ENCODE peak calls at places on chromosomes 5 and 9, in seven cellular contexts. P, J, X, A, E, I and Q are unnamed samples.

GRCh38 chr5:30804739-30805313 is 388.7 kb upstream of the CDH6 start:
- DNase-seq in J (no peak), P (no peak), A (peak; percentile 10), I (peak; percentile 34), E (peak; percentile 3), X (peak; percentile 88), Q (no peak)

GRCh38 chr9:108933231-108933630 is 693 bp downstream of the ELP1 start:
- DNase-seq in P (no peak), E (no peak), X (peak; percentile 32), J (no peak), I (no peak), A (no peak), Q (no peak)

GRCh38 chr9:75939712-75940111 is 49.2 kb downstream of the PCSK5 start:
- DNase-seq in I (no peak), X (no peak), E (no peak), A (no peak), J (no peak), P (no peak), Q (no peak)

GRCh38 chr9:29802454-29802853 is 2229.2 kb upstream of the C9orf72 start:
- DNase-seq in I (no peak), A (no peak), X (no peak), P (no peak), E (no peak), J (no peak), Q (no peak)

GRCh38 chr9:129451089-129451656 is 169.7 kb downstream of the C9orf50 start:
- DNase-seq in P (no peak), X (peak; percentile 34), J (no peak), E (no peak), A (no peak), I (no peak), Q (no peak)

GRCh38 chr5:177362102-177362868 is 4.6 kb downstream of the RGS14 start:
- DNase-seq in A (no peak), X (no peak), E (no peak), J (no peak), P (no peak), I (no peak), Q (no peak)

GRCh38 chr5:119393746-119394145 is 37.9 kb downstream of the TNFAIP8 start:
- DNase-seq in A (no peak), X (peak; percentile 65), J (no peak), I (no peak), P (no peak), E (peak; percentile 51), Q (no peak)

GRCh38 chr5:54902817-54903473 is 82.4 kb downstream of the ESM1 start:
- DNase-seq in I (no peak), A (no peak), J (peak; percentile 86), P (no peak), E (no peak), X (peak; percentile 88), Q (no peak)

GRCh38 chr5:172571413-172571812 is 69.7 kb upstream of the NEURL1B start:
- DNase-seq in E (no peak), X (no peak), A (no peak), J (no peak), I (no peak), P (no peak), Q (no peak)

GRCh38 chr9:124202447-124202971 is 55.2 kb upstream of the NEK6 start:
- DNase-seq in E (no peak), P (no peak), A (no peak), I (no peak), J (peak; percentile 98), X (peak; percentile 26), Q (no peak)

GRCh38 chr5:16913187-16913839 is 22.8 kb downstream of the MYO10 start:
- DNase-seq in X (no peak), I (no peak), E (peak; percentile 83), A (no peak), J (no peak), P (peak; percentile 79), Q (no peak)

GRCh38 chr5:9851458-9851857 is 221.3 kb upstream of the TAS2R1 start:
- DNase-seq in A (no peak), X (peak; percentile 73), P (no peak), I (no peak), E (peak; percentile 92), J (no peak), Q (no peak)

GRCh38 chr5:139755892-139756671 is 39.5 kb upstream of the PSD2 start:
- DNase-seq in I (no peak), J (no peak), E (no peak), X (no peak), A (peak; percentile 63), P (no peak), Q (no peak)

GRCh38 chr9:111598730-111599091 is 736 bp downstream of the PTGR1 start:
- DNase-seq in E (peak; percentile 31), J (no peak), I (no peak), X (peak; percentile 62), P (no peak), A (peak; percentile 51), Q (no peak)

DNA sequence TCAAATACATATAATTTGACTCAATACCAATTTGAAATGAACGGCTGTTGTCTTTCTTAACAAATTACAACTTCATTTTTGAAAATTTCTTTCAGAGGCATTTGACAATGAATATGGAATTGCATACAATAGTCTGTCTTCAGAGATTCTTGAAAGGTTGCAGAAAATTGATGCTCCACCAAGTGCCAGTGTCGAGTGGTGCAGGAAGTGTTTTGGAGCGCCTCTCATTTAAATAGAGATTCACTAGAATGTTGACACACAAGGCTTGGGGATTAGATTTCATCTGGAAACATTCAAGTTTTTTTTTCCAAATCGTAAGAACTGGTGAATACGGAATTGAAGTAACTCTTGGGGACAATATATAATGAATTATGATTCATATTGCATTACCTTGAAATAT is 8.1 kb downstream of the RPS6 start:
- DNase-seq in I (no peak), X (peak; percentile 54), A (peak; percentile 16), P (no peak), J (no peak), E (peak; percentile 23), Q (no peak)
- TF ChIP-seq CTCF in I (no peak), X (peak; percentile 42), A (no peak), P (no peak), J (no peak), E (peak; percentile 20), Q (no peak)

GRCh38 chr9:31119882-31120481 is 1264.5 kb upstream of the ACO1 start:
- DNase-seq in E (peak; percentile 32), A (peak; percentile 44), J (peak; percentile 48), X (peak; percentile 85), I (peak; percentile 31), P (peak; percentile 6), Q (no peak)
- TF ChIP-seq CTCF in E (peak; percentile 58), A (peak; percentile 59), J (peak; percentile 52), X (peak; percentile 85), I (peak; percentile 75), P (peak; percentile 34), Q (peak; percentile 41)

GRCh38 chr5:32325067-32325466 is 12.3 kb upstream of the MTMR12 start:
- DNase-seq in I (no peak), E (no peak), A (no peak), J (peak; percentile 74), X (peak; percentile 27), P (no peak), Q (no peak)

GRCh38 chr5:32325616-32326015 is 12.9 kb upstream of the MTMR12 start:
- DNase-seq in X (no peak), A (no peak), E (no peak), P (no peak), I (no peak), J (no peak), Q (no peak)

GRCh38 chr5:32322882-32323281 is 10.1 kb upstream of the MTMR12 start:
- DNase-seq in P (no peak), J (no peak), A (no peak), I (no peak), E (no peak), X (no peak), Q (no peak)

GRCh38 chr5:32326216-32326772 is 13.6 kb upstream of the MTMR12 start:
- DNase-seq in X (peak; percentile 18), E (peak; percentile 8), J (no peak), A (no peak), P (peak; percentile 22), I (no peak), Q (no peak)

DNA sequence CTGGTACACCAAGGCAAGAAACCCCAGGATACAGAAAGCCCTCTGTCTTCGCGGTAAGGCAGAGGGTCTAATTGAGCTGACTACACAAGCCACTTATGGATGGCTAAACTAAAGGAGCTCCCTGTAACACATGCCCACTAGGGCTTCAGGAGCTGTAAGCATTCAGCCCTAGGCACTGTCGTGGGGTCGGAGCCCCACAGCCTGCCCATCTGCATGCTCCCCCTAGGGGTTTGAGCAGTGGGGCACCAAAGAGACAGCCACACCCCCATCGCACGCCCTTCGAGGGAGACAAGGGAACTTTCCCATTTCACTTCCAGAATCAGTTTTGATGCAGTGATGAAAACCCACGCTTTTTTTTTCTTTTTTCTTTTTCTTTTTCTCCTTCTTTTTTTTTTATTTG is 11.0 kb upstream of the MTMR12 start:
- DNase-seq in E (no peak), I (peak; percentile 56), J (no peak), X (no peak), P (no peak), A (no peak), Q (no peak)
- TF ChIP-seq CTCF in E (no peak), I (peak; percentile 47), J (no peak), X (no peak), P (peak; percentile 13), A (no peak), Q (no peak)

GRCh38 chr5:174576042-174576441 is 148.3 kb upstream of the MSX2 start:
- DNase-seq in P (no peak), J (no peak), X (no peak), E (no peak), I (no peak), A (no peak), Q (no peak)

GRCh38 chr5:174583071-174583470 is 141.3 kb upstream of the MSX2 start:
- DNase-seq in I (no peak), J (no peak), P (no peak), A (no peak), X (no peak), E (no peak), Q (no peak)

GRCh38 chr5:174585472-174585871 is 138.9 kb upstream of the MSX2 start:
- DNase-seq in J (no peak), P (no peak), I (no peak), E (no peak), X (no peak), A (no peak), Q (no peak)

GRCh38 chr5:174581483-174581882 is 142.9 kb upstream of the MSX2 start:
- DNase-seq in P (no peak), E (peak; percentile 49), J (no peak), I (peak; percentile 79), A (peak; percentile 75), X (peak; percentile 28), Q (no peak)
- TF ChIP-seq CTCF in P (peak; percentile 82), E (peak; percentile 63), J (no peak), I (peak; percentile 82), A (peak; percentile 63), X (peak; percentile 56), Q (peak; percentile 68)